ENCODE peak calls at places on chromosomes 7 and 10, in seven cellular contexts. S is CD8-positive, alpha-beta T cell; M is COR-L47; U is right cardiac atrium; Z is tibial artery; F is stimulated activated naive CD8-positive, alpha-beta T cell treated with anti-CD3 and anti-CD28 coated beads, Interleukin-15, Interleukin-2, amounts not matched to agents 100 U/mL and 50 U/mL, for 24 hours; H is neural crest cell. D is an unnamed sample.

GRCh38 chr7:102042016-102042656 is 224.7 kb downstream of the CUX1 start:
- DNase-seq in S (no peak), M (no peak), U (no peak), Z (no peak), F (no peak), H (no peak), D (no peak)

GRCh38 chr7:27459729-27460048 is 203.0 kb downstream of the HIBADH start:
- DNase-seq in S (no peak), M (no peak), U (no peak), Z (no peak), F (no peak), H (no peak), D (no peak)

GRCh38 chr10:52541082-52541481 is 227.0 kb downstream of the DKK1 start:
- DNase-seq in S (no peak), M (no peak), U (no peak), Z (no peak), F (no peak), H (no peak), D (no peak)

GRCh38 chr7:39314869-39315268 is 251.3 kb upstream of the YAE1 start:
- DNase-seq in S (no peak), M (no peak), U (no peak), Z (no peak), F (no peak), H (no peak), D (no peak)

GRCh38 chr10:77532068-77532467 is 105.5 kb downstream of the KCNMA1 start:
- DNase-seq in S (no peak), M (no peak), U (no peak), Z (peak), F (no peak), H (no peak), D (no peak)

GRCh38 chr7:73704640-73705550 is 14.6 kb downstream of the STX1A start:
- DNase-seq in S (no peak), M (peak), U (peak), Z (no peak), F (no peak), H (no peak), D (peak)

GRCh38 chr10:15712903-15713302 is 6.8 kb downstream of the ITGA8 start:
- DNase-seq in S (no peak), M (no peak), U (no peak), Z (no peak), F (no peak), H (no peak), D (no peak)

GRCh38 chr7:140810830-140811556 is 113.7 kb downstream of the BRAF start:
- DNase-seq in S (peak), M (peak), U (no peak), Z (peak), F (peak), H (peak), D (peak)

GRCh38 chr7:158278745-158279320 is 308.8 kb downstream of the PTPRN2 start:
- DNase-seq in S (no peak), M (no peak), U (no peak), Z (peak), F (no peak), H (no peak), D (no peak)

GRCh38 chr10:58782876-58783859 is 270.5 kb downstream of the BICC1 start:
- DNase-seq in S (no peak), M (no peak), U (peak), Z (peak), F (no peak), H (no peak), D (no peak)

D was measured in anterior cingulate cortex.